ENCODE peak calls at places on chromosomes 2 and 18, in six cellular contexts. F, P, X, R, J and C are unnamed samples.

GRCh38 chr2:184860744-184861143 is 262.4 kb downstream of the ZNF804A start:
- DNase-seq in P (no peak), F (no peak), J (no peak), X (no peak), R (no peak), C (no peak)

GRCh38 chr2:128027278-128027800 is 520 bp downstream of the SAP130 start:
- DNase-seq in R (peak), X (peak), P (peak), F (peak), J (peak), C (peak)

GRCh38 chr2:172248381-172249173 is 145.9 kb upstream of the DLX2 start:
- DNase-seq in P (peak), J (no peak), X (no peak), F (peak), R (no peak), C (no peak)

GRCh38 chr2:85369500-85369899 is 14.9 kb downstream of the ELMOD3 start:
- DNase-seq in J (no peak), P (no peak), F (no peak), X (no peak), R (no peak), C (no peak)

GRCh38 chr2:197827618-197828017 is 23.2 kb downstream of the PLCL1 start:
- DNase-seq in R (no peak), J (no peak), F (peak), X (no peak), P (no peak), C (no peak)

GRCh38 chr2:20430461-20431302 is 16.2 kb upstream of the RHOB start:
- DNase-seq in X (no peak), J (no peak), P (peak), R (no peak), F (peak), C (no peak)

GRCh38 chr2:64024259-64024949 is 5.2 kb upstream of the VPS54 start:
- DNase-seq in F (no peak), R (no peak), J (no peak), X (no peak), P (no peak), C (no peak)

GRCh38 chr2:219404291-219404910 is 13.8 kb upstream of the DES start:
- DNase-seq in R (no peak), J (no peak), X (no peak), F (no peak), P (no peak), C (no peak)

GRCh38 chr2:51013870-51014526 is 17.9 kb downstream of the NRXN1 start:
- DNase-seq in X (no peak), J (no peak), R (no peak), F (no peak), P (no peak), C (no peak)

GRCh38 chr2:179129574-179130238 is 79.8 kb upstream of the CCDC141 start:
- DNase-seq in R (no peak), J (no peak), F (peak), P (peak), X (no peak), C (peak)

GRCh38 chr2:218344755-218345417 is 11.8 kb upstream of the CATIP start:
- DNase-seq in P (no peak), J (no peak), F (no peak), X (no peak), R (no peak), C (no peak)

GRCh38 chr2:198807131-198807530 is 650.6 kb downstream of the SATB2 start:
- DNase-seq in R (no peak), J (no peak), F (peak), X (no peak), P (no peak), C (no peak)

DNA sequence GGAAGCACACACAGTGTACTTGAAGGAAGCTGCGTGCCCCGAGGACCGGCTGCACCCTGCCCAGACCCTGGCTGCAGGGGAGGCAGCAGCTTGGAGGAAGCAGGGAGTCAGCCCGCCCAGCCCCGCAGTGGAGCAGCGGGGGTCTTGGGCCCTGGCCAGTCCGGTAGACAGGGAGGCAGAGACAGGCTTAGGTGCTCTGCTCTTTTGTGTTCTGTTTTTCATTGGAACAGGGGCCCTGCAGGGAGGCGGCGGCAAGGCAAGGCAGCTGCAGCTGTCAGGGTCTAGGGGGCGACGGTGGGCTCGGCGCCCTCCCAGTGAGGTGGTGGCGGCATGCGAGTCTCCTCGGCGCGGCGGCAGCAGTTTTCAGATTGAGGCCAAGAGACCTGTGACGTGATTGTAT is 53.3 kb upstream of the TFCP2L1 start:
- DNase-seq in F (no peak), R (no peak), J (no peak), P (no peak), X (no peak), C (no peak)
- TF ChIP-seq CTCF in F (no peak), R (no peak), J (no peak), P (no peak), X (no peak), C (no peak)

GRCh38 chr2:68925298-68925885 is 27.3 kb downstream of the GKN2 start:
- DNase-seq in F (peak), X (no peak), J (peak), P (peak), R (no peak), C (peak)

GRCh38 chr2:68931149-68931711 is 21.5 kb downstream of the GKN2 start:
- DNase-seq in P (no peak), F (no peak), X (no peak), J (no peak), R (no peak), C (no peak)

GRCh38 chr2:68921646-68922045 is 31.0 kb downstream of the GKN2 start:
- DNase-seq in J (no peak), F (peak), X (no peak), R (no peak), P (peak), C (no peak)

GRCh38 chr2:68931799-68932198 is 20.9 kb downstream of the GKN2 start:
- DNase-seq in J (no peak), F (peak), P (no peak), X (no peak), R (peak), C (no peak)

GRCh38 chr2:68926782-68927181 is 25.9 kb downstream of the GKN2 start:
- DNase-seq in J (no peak), R (no peak), F (no peak), P (no peak), X (no peak), C (no peak)
- TF ChIP-seq CTCF in J (no peak), R (no peak), F (no peak), P (no peak), X (no peak), C (no peak)

GRCh38 chr2:37689751-37690150 is 18.3 kb upstream of the CDC42EP3 start:
- DNase-seq in X (peak), R (no peak), F (no peak), J (no peak), P (no peak), C (no peak)
- TF ChIP-seq CTCF in X (no peak), R (no peak), F (no peak), J (no peak), P (no peak), C (no peak)

DNA sequence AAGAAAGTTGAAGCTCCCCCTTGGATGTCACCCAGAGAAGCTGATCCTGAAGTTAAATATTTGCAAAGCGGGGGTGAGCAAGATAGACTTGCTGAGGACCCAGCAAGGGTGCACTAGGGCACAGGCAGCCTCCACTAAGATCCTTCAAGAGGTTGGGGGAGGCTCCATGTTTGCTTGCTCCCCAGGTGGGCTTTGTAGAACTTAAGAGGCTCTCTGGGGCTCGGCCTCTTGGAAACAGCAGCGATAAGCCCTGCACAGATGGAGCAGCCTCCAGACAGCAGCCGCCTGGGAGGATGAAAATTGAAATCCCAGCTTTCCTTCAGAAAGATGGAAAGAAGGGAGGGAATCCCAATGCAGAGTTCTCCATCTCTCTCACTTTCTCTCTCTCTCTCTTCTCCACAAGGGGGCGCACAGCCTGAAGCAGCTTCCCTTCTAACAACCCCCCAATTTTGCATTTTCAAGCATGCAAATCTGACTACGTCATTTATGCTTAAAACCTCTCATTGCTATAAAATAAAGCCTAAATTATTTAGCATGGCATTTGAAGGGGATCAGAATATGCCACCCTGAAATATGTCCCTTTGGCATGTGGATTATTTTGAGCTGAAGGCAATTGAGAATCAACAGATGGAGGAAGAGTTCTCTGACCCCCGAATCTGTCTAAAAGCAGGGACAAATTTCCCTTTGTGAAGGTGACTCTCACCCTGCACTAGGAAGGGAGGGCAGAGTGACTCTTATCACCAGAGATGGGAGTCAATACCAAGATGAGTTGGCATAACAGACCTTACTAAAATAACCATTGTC is 185.7 kb upstream of the KLHL29 start:
- DNase-seq in P (peak), J (no peak), F (peak), X (no peak), R (no peak), C (peak)
- TF ChIP-seq CTCF in P (peak), J (peak), F (peak), X (peak), R (peak), C (peak)

GRCh38 chr18:1806884-1807615 is 764.3 kb downstream of the METTL4 start:
- DNase-seq in P (no peak), R (no peak), J (no peak), X (no peak), F (no peak), C (no peak)
- TF ChIP-seq CTCF in P (no peak), R (no peak), J (peak), X (no peak), F (no peak), C (no peak)

GRCh38 chr2:138829326-138829725 is 49.1 kb upstream of the NXPH2 start:
- DNase-seq in F (peak), P (peak), X (no peak), J (peak), R (no peak), C (peak)
- TF ChIP-seq CTCF in F (peak), P (peak), X (peak), J (peak), R (no peak), C (peak)

GRCh38 chr2:236503100-236503499 is 66.5 kb upstream of the ACKR3 start:
- DNase-seq in R (no peak), P (no peak), F (no peak), X (no peak), J (no peak), C (no peak)
- TF ChIP-seq CTCF in R (peak), P (peak), F (no peak), X (no peak), J (peak), C (peak)

DNA sequence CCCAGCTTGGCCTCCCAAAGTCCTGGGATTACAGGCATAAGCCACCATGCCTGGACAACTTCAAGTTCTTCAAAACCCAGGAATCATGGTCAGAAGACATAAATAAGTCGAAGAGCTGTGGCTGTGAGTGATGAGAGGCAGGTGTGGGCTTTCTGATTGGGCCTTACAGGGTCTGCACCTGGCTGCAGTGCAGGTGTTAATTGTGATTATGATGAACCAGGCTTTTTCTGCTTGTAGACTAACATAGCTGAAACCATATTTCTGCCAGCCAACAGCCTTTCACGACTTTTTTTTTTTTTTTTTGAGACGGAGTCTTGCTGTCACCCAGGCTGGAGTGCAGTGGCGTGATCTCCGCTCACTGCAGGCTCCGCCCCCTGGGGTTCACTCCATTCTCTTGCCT is 14.9 kb upstream of the DTNB start:
- DNase-seq in R (no peak), X (no peak), J (no peak), F (no peak), P (no peak), C (no peak)
- TF ChIP-seq CTCF in R (no peak), X (no peak), J (no peak), F (no peak), P (no peak), C (no peak)

GRCh38 chr2:36708119-36708741 is 11.7 kb downstream of the VIT start:
- DNase-seq in R (peak), J (no peak), X (no peak), F (peak), P (peak), C (no peak)
- TF ChIP-seq CTCF in R (peak), J (peak), X (no peak), F (peak), P (no peak), C (no peak)